ENCODE peak calls at places on chromosomes 7 and 10, in six cellular contexts. One of them, this sample, is unnamed.

GRCh38 chr10:80413152-80413996 is 5.0 kb downstream of the PRXL2A start:
- DNase-seq in fibroblast of lung: peak
- DNase-seq in heart right ventricle: no peak
- DNase-seq in foreskin fibroblast: peak
- DNase-seq in B cell: no peak
- DNase-seq in GM20000: no peak
- DNase-seq in this sample: no peak

GRCh38 chr7:41579961-41580935 is 122.6 kb downstream of the INHBA start:
- DNase-seq in fibroblast of lung: peak
- DNase-seq in heart right ventricle: no peak
- DNase-seq in foreskin fibroblast: peak
- DNase-seq in B cell: no peak
- DNase-seq in GM20000: no peak
- DNase-seq in this sample: no peak

GRCh38 chr7:155647734-155648133 is 3.3 kb downstream of the RBM33 start:
- DNase-seq in fibroblast of lung: no peak
- DNase-seq in heart right ventricle: no peak
- DNase-seq in foreskin fibroblast: no peak
- DNase-seq in B cell: no peak
- DNase-seq in GM20000: no peak
- DNase-seq in this sample: no peak

GRCh38 chr7:1855396-1856160 is 185.5 kb downstream of the ELFN1 start:
- DNase-seq in fibroblast of lung: no peak
- DNase-seq in heart right ventricle: no peak
- DNase-seq in foreskin fibroblast: peak
- DNase-seq in B cell: peak
- DNase-seq in GM20000: no peak
- DNase-seq in this sample: no peak

GRCh38 chr7:37440738-37441404 is 7.8 kb downstream of the ELMO1 start:
- DNase-seq in fibroblast of lung: no peak
- DNase-seq in heart right ventricle: peak
- DNase-seq in foreskin fibroblast: no peak
- DNase-seq in B cell: no peak
- DNase-seq in GM20000: no peak
- DNase-seq in this sample: no peak

GRCh38 chr7:45922810-45923209 is 1.7 kb upstream of the IGFBP3 start:
- DNase-seq in fibroblast of lung: peak
- DNase-seq in heart right ventricle: peak
- DNase-seq in foreskin fibroblast: peak
- DNase-seq in B cell: no peak
- DNase-seq in GM20000: no peak
- DNase-seq in this sample: no peak

GRCh38 chr10:82888809-82889455 is 1013.9 kb downstream of the NRG3 start:
- DNase-seq in fibroblast of lung: no peak
- DNase-seq in heart right ventricle: no peak
- DNase-seq in foreskin fibroblast: no peak
- DNase-seq in B cell: no peak
- DNase-seq in GM20000: no peak
- DNase-seq in this sample: no peak

GRCh38 chr7:405489-406211 is 114.0 kb downstream of the PDGFA start:
- DNase-seq in fibroblast of lung: no peak
- DNase-seq in heart right ventricle: no peak
- DNase-seq in foreskin fibroblast: no peak
- DNase-seq in B cell: no peak
- DNase-seq in GM20000: no peak
- DNase-seq in this sample: no peak

GRCh38 chr10:12847361-12847975 is 154.0 kb downstream of the CCDC3 start:
- DNase-seq in fibroblast of lung: no peak
- DNase-seq in heart right ventricle: no peak
- DNase-seq in foreskin fibroblast: no peak
- DNase-seq in B cell: no peak
- DNase-seq in GM20000: no peak
- DNase-seq in this sample: no peak

GRCh38 chr10:118607768-118608354 is 12.4 kb upstream of the PRLHR start:
- DNase-seq in fibroblast of lung: no peak
- DNase-seq in heart right ventricle: no peak
- DNase-seq in foreskin fibroblast: no peak
- DNase-seq in B cell: peak
- DNase-seq in GM20000: no peak
- DNase-seq in this sample: no peak

GRCh38 chr7:117157871-117158209 is 165.0 kb downstream of the WNT2 start:
- DNase-seq in fibroblast of lung: no peak
- DNase-seq in heart right ventricle: no peak
- DNase-seq in foreskin fibroblast: no peak
- DNase-seq in B cell: no peak
- DNase-seq in GM20000: no peak
- DNase-seq in this sample: no peak

GRCh38 chr7:716212-716611 is 10.3 kb upstream of the DNAAF5 start:
- DNase-seq in fibroblast of lung: no peak
- DNase-seq in heart right ventricle: no peak
- DNase-seq in foreskin fibroblast: no peak
- DNase-seq in B cell: no peak
- DNase-seq in GM20000: no peak
- DNase-seq in this sample: no peak

GRCh38 chr7:139488810-139489209 is 5.3 kb upstream of the KLRG2 start:
- DNase-seq in fibroblast of lung: no peak
- DNase-seq in heart right ventricle: no peak
- DNase-seq in foreskin fibroblast: no peak
- DNase-seq in B cell: no peak
- DNase-seq in GM20000: no peak
- DNase-seq in this sample: no peak

GRCh38 chr10:11517150-11517549 is 94.3 kb downstream of the USP6NL start:
- DNase-seq in fibroblast of lung: no peak
- DNase-seq in heart right ventricle: no peak
- DNase-seq in foreskin fibroblast: no peak
- DNase-seq in B cell: no peak
- DNase-seq in GM20000: peak
- DNase-seq in this sample: peak

GRCh38 chr10:121658111-121658510 is 59.9 kb upstream of the FGFR2 start:
- DNase-seq in fibroblast of lung: no peak
- DNase-seq in heart right ventricle: no peak
- DNase-seq in foreskin fibroblast: no peak
- DNase-seq in B cell: no peak
- DNase-seq in GM20000: no peak
- DNase-seq in this sample: no peak

GRCh38 chr7:7207876-7208275 is 25.5 kb downstream of the C1GALT1 start:
- DNase-seq in fibroblast of lung: peak
- DNase-seq in heart right ventricle: no peak
- DNase-seq in foreskin fibroblast: peak
- DNase-seq in B cell: no peak
- DNase-seq in GM20000: no peak
- DNase-seq in this sample: no peak

GRCh38 chr10:126376956-126377355 is 11.3 kb downstream of the ADAM12 start:
- DNase-seq in fibroblast of lung: peak
- DNase-seq in heart right ventricle: no peak
- DNase-seq in foreskin fibroblast: peak
- DNase-seq in B cell: no peak
- DNase-seq in GM20000: no peak
- DNase-seq in this sample: no peak

GRCh38 chr10:131077724-131078123 is 233.8 kb downstream of the TCERG1L start:
- DNase-seq in fibroblast of lung: no peak
- DNase-seq in heart right ventricle: no peak
- DNase-seq in foreskin fibroblast: no peak
- DNase-seq in B cell: no peak
- DNase-seq in GM20000: no peak
- DNase-seq in this sample: no peak

GRCh38 chr10:22321156-22321711 is 335 bp downstream of the BMI1 start:
- DNase-seq in fibroblast of lung: peak
- DNase-seq in heart right ventricle: no peak
- DNase-seq in foreskin fibroblast: peak
- DNase-seq in B cell: peak
- DNase-seq in GM20000: peak
- DNase-seq in this sample: peak

GRCh38 chr7:114109299-114109698 is 190.5 kb upstream of the PPP1R3A start:
- DNase-seq in fibroblast of lung: peak
- DNase-seq in heart right ventricle: no peak
- DNase-seq in foreskin fibroblast: peak
- DNase-seq in B cell: no peak
- DNase-seq in GM20000: no peak
- DNase-seq in this sample: no peak

GRCh38 chr7:38195804-38196595 is 18.0 kb downstream of the STARD3NL start:
- DNase-seq in fibroblast of lung: no peak
- DNase-seq in heart right ventricle: no peak
- DNase-seq in foreskin fibroblast: peak
- DNase-seq in B cell: no peak
- DNase-seq in GM20000: no peak
- DNase-seq in this sample: no peak

GRCh38 chr10:112769611-112770370 is 180.3 kb upstream of the TCF7L2 start:
- DNase-seq in fibroblast of lung: no peak
- DNase-seq in heart right ventricle: no peak
- DNase-seq in foreskin fibroblast: no peak
- DNase-seq in B cell: no peak
- DNase-seq in GM20000: no peak
- DNase-seq in this sample: no peak

GRCh38 chr7:67913604-67914003 is 917.0 kb downstream of the TYW1 start:
- DNase-seq in fibroblast of lung: no peak
- DNase-seq in heart right ventricle: no peak
- DNase-seq in foreskin fibroblast: peak
- DNase-seq in B cell: no peak
- DNase-seq in GM20000: no peak
- DNase-seq in this sample: no peak

GRCh38 chr10:43256531-43257209 is 10.2 kb downstream of the RASGEF1A start:
- DNase-seq in fibroblast of lung: no peak
- DNase-seq in heart right ventricle: no peak
- DNase-seq in foreskin fibroblast: no peak
- DNase-seq in B cell: no peak
- DNase-seq in GM20000: no peak
- DNase-seq in this sample: peak

GRCh38 chr7:143811-144453 is 48.4 kb upstream of the FAM20C start:
- DNase-seq in fibroblast of lung: no peak
- DNase-seq in heart right ventricle: no peak
- DNase-seq in foreskin fibroblast: no peak
- DNase-seq in B cell: no peak
- DNase-seq in GM20000: peak
- DNase-seq in this sample: peak

GRCh38 chr10:92124524-92125168 is 166.2 kb downstream of the CPEB3 start:
- DNase-seq in fibroblast of lung: peak
- DNase-seq in heart right ventricle: peak
- DNase-seq in foreskin fibroblast: peak
- DNase-seq in B cell: no peak
- DNase-seq in GM20000: no peak
- DNase-seq in this sample: no peak

GRCh38 chr7:46071076-46071475 is 150.0 kb upstream of the IGFBP3 start:
- DNase-seq in fibroblast of lung: peak
- DNase-seq in heart right ventricle: no peak
- DNase-seq in foreskin fibroblast: no peak
- DNase-seq in B cell: no peak
- DNase-seq in GM20000: no peak
- DNase-seq in this sample: no peak

DNA sequence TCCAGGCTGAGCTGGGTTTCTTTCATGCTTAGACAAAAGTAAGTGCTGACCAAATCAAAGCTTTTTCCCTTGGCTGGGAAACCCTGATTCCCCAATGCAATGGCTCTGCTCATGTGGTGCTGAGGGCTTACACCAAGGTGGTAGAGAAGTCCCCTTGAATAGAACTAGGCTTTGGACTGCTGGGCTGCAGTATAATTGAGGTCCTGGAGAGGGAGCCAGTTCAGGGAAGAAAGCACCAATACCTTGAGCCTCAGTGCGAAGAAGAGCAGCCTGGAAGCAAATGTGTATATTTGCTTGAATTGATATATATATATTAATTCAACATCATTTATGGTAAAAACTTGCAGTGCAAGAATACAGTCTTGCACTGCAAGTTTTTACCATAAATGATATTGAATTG is 391.1 kb downstream of the RPS24 start:
- DNase-seq in fibroblast of lung: no peak
- DNase-seq in heart right ventricle: no peak
- DNase-seq in foreskin fibroblast: no peak
- DNase-seq in B cell: no peak
- DNase-seq in GM20000: no peak
- DNase-seq in this sample: no peak
- TF ChIP-seq CTCF in fibroblast of lung: no peak
- TF ChIP-seq CTCF in heart right ventricle: no peak
- TF ChIP-seq CTCF in foreskin fibroblast: no peak
- TF ChIP-seq CTCF in B cell: peak
- TF ChIP-seq CTCF in GM20000: no peak
- TF ChIP-seq CTCF in this sample: peak

GRCh38 chr7:17485905-17486304 is 187.5 kb downstream of the AHR start:
- DNase-seq in fibroblast of lung: peak
- DNase-seq in heart right ventricle: no peak
- DNase-seq in foreskin fibroblast: no peak
- DNase-seq in B cell: no peak
- DNase-seq in GM20000: no peak
- DNase-seq in this sample: no peak
- TF ChIP-seq CTCF in fibroblast of lung: no peak
- TF ChIP-seq CTCF in heart right ventricle: no peak
- TF ChIP-seq CTCF in foreskin fibroblast: no peak
- TF ChIP-seq CTCF in B cell: no peak
- TF ChIP-seq CTCF in GM20000: no peak
- TF ChIP-seq CTCF in this sample: no peak

DNA sequence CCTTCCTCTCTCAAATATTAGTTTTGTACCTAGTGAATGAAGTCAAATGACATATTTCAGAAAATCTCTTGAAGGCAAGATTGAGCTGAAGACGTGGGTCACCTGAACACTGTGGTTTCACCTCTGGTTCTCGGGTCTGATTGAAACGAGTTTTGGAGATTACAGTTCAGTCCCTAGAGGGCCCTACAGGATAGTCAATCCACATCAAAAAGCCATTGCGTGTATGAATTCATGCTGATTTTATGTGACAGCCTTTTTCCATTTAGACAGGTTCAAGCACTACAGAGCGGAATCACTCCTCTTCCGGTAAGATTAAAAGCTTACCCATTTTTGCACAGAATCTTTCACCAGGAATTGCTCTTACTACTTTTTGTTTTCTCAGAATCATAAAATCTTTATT is 62.2 kb downstream of the VIM start:
- DNase-seq in fibroblast of lung: peak
- DNase-seq in heart right ventricle: no peak
- DNase-seq in foreskin fibroblast: peak
- DNase-seq in B cell: no peak
- DNase-seq in GM20000: no peak
- DNase-seq in this sample: peak
- TF ChIP-seq CTCF in fibroblast of lung: peak
- TF ChIP-seq CTCF in heart right ventricle: peak
- TF ChIP-seq CTCF in foreskin fibroblast: peak
- TF ChIP-seq CTCF in B cell: no peak
- TF ChIP-seq CTCF in GM20000: no peak
- TF ChIP-seq CTCF in this sample: no peak

DNA sequence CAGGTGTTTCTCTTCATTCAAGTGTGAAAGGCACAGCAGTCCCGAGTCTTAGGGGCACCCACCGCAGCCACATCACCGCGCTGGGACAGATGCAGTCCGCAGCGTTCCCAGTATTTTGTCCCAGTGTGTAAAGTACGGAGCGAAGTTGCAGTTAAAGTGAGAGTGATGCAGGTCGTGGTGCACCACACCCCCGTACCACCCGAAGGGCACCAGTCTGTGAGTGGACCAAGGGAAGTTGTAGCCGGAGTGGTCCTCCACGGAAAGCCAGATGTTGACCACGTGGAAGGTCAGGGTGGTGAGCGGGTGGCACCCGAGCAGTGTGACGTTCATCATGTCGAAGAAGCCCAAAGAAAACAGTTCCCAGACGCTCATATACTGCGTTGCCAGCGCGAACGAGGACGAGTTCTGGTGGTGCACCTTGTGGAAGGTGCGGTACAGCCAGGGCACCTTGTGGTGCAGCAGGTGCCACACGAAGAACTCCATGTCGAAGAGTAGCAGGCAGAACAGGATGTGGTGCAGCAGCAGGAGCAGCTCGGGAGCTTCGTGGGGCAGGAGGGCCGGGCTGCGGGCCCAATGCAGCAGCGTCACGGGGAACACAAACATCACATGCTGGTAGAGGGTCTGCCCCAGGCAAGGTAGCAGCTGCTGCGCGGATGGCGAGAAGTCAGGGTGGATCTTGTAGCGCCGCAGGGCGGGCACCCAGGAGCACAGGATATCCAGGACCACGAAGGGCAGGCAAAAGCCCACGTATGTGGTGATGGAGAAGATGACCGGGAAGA is 526 bp downstream of the CH25H start:
- DNase-seq in fibroblast of lung: peak
- DNase-seq in heart right ventricle: no peak
- DNase-seq in foreskin fibroblast: peak
- DNase-seq in B cell: no peak
- DNase-seq in GM20000: peak
- DNase-seq in this sample: peak
- TF ChIP-seq CTCF in fibroblast of lung: no peak
- TF ChIP-seq CTCF in heart right ventricle: peak
- TF ChIP-seq CTCF in foreskin fibroblast: no peak
- TF ChIP-seq CTCF in B cell: no peak
- TF ChIP-seq CTCF in GM20000: no peak
- TF ChIP-seq CTCF in this sample: peak